ENCODE peak calls at places on chromosomes 4 and X, in ten cellular contexts. X is CD8-positive, alpha-beta memory T cell; Q is kidney; B is heart left ventricle; S is mammary epithelial cell; A is fibroblast of lung; R is body of pancreas; Z is lung; H is CD4-positive, alpha-beta T cell; J is cardiac muscle cell. N is an unnamed sample.

GRCh38 chr4:8744083-8744805 is 127.4 kb downstream of the HMX1 start:
- DNase-seq in X (no peak), Q (peak; percentile 52), B (no peak), S (no peak), A (no peak), R (peak; percentile 1), Z (no peak), H (no peak), J (no peak), N (no peak)

GRCh38 chr4:187289371-187289770 is 565.7 kb upstream of the FAT1 start:
- DNase-seq in X (no peak), Q (no peak), B (no peak), S (no peak), A (no peak), R (no peak), Z (no peak), H (no peak), J (no peak), N (no peak)

GRCh38 chrX:15310117-15310516 is 5.3 kb downstream of the ASB11 start:
- DNase-seq in X (no peak), Q (no peak), B (no peak), S (no peak), A (peak; percentile 50), R (peak; percentile 45), Z (peak; percentile 63), H (no peak), J (peak; percentile 69), N (peak; percentile 3)

GRCh38 chr4:28287837-28288236 is 1427.2 kb downstream of the STIM2 start:
- DNase-seq in X (no peak), Q (no peak), B (no peak), S (peak; percentile 97), A (peak; percentile 83), R (no peak), Z (no peak), H (no peak), J (peak; percentile 92), N (peak; percentile 78)

GRCh38 chr4:8355864-8356565 is 84.5 kb downstream of the ACOX3 start:
- DNase-seq in X (no peak), Q (no peak), B (no peak), S (peak; percentile 47), A (no peak), R (peak; percentile 4), Z (no peak), H (no peak), J (peak; percentile 66), N (no peak)

GRCh38 chr4:123876640-123877039 is 480.0 kb downstream of the SPRY1 start:
- DNase-seq in X (no peak), Q (no peak), B (no peak), S (no peak), A (no peak), R (no peak), Z (no peak), H (no peak), J (no peak), N (no peak)

GRCh38 chr4:100361336-100361735 is 156.5 kb downstream of the EMCN start:
- DNase-seq in X (no peak), Q (no peak), B (no peak), S (no peak), A (no peak), R (no peak), Z (no peak), H (no peak), J (no peak), N (no peak)

GRCh38 chrX:149040873-149041535 is 464.1 kb downstream of the IDS start:
- DNase-seq in X (no peak), Q (no peak), B (no peak), S (peak; percentile 35), A (no peak), R (no peak), Z (no peak), H (no peak), J (no peak), N (no peak)

GRCh38 chrX:44915361-44915868 is 42.4 kb downstream of the KDM6A start:
- DNase-seq in X (no peak), Q (no peak), B (no peak), S (no peak), A (peak; percentile 27), R (no peak), Z (no peak), H (no peak), J (peak; percentile 59), N (no peak)

GRCh38 chrX:44913656-44914531 is 40.9 kb downstream of the KDM6A start:
- DNase-seq in X (no peak), Q (no peak), B (no peak), S (peak; percentile 59), A (no peak), R (no peak), Z (no peak), H (no peak), J (no peak), N (no peak)

GRCh38 chrX:44918722-44919121 is 45.7 kb downstream of the KDM6A start:
- DNase-seq in X (no peak), Q (no peak), B (no peak), S (no peak), A (no peak), R (no peak), Z (no peak), H (no peak), J (no peak), N (no peak)

GRCh38 chrX:44908838-44909237 is 35.9 kb downstream of the KDM6A start:
- DNase-seq in X (no peak), Q (no peak), B (no peak), S (no peak), A (no peak), R (no peak), Z (no peak), H (no peak), J (no peak), N (no peak)

GRCh38 chrX:44914532-44915198 is 41.7 kb downstream of the KDM6A start:
- DNase-seq in X (no peak), Q (no peak), B (no peak), S (no peak), A (peak; percentile 48), R (no peak), Z (no peak), H (no peak), J (peak; percentile 57), N (no peak)
- H3K27ac ChIP-seq in X (peak overlapping the region; percentile 29), Q (peak overlapping the region; percentile 17), B (no peak overlapping the region), S (no peak overlapping the region), A (no peak overlapping the region), R (peak overlapping the region; percentile 30), Z (no peak overlapping the region), H (no peak overlapping the region), J (no peak overlapping the region), N (no peak overlapping the region)

GRCh38 chr4:30916337-30917274 is 196.4 kb downstream of the PCDH7 start:
- DNase-seq in X (no peak), Q (no peak), B (no peak), S (no peak), A (no peak), R (no peak), Z (no peak), H (no peak), J (no peak), N (no peak)

GRCh38 chr4:30917946-30918345 is 197.8 kb downstream of the PCDH7 start:
- DNase-seq in X (no peak), Q (no peak), B (no peak), S (no peak), A (no peak), R (no peak), Z (no peak), H (no peak), J (no peak), N (no peak)

GRCh38 chr4:30912098-30912719 is 192.0 kb downstream of the PCDH7 start:
- DNase-seq in X (no peak), Q (no peak), B (no peak), S (no peak), A (peak; percentile 20), R (no peak), Z (no peak), H (no peak), J (no peak), N (no peak)
- H3K27ac ChIP-seq in X (no peak overlapping the region), Q (no peak overlapping the region), B (no peak overlapping the region), S (no peak overlapping the region), A (no peak overlapping the region), R (no peak overlapping the region), Z (no peak overlapping the region), H (no peak overlapping the region), J (peak overlapping the region; percentile 74), N (peak overlapping the region; percentile 15)

GRCh38 chrX:154083134-154083517 is 14.4 kb downstream of the MECP2 start:
- DNase-seq in X (no peak), Q (no peak), B (no peak), S (no peak), A (no peak), R (no peak), Z (no peak), H (no peak), J (peak; percentile 53), N (no peak)

GRCh38 chrX:154084449-154085300 is 12.8 kb downstream of the MECP2 start:
- DNase-seq in X (no peak), Q (no peak), B (no peak), S (no peak), A (no peak), R (no peak), Z (no peak), H (no peak), J (no peak), N (no peak)

DNA sequence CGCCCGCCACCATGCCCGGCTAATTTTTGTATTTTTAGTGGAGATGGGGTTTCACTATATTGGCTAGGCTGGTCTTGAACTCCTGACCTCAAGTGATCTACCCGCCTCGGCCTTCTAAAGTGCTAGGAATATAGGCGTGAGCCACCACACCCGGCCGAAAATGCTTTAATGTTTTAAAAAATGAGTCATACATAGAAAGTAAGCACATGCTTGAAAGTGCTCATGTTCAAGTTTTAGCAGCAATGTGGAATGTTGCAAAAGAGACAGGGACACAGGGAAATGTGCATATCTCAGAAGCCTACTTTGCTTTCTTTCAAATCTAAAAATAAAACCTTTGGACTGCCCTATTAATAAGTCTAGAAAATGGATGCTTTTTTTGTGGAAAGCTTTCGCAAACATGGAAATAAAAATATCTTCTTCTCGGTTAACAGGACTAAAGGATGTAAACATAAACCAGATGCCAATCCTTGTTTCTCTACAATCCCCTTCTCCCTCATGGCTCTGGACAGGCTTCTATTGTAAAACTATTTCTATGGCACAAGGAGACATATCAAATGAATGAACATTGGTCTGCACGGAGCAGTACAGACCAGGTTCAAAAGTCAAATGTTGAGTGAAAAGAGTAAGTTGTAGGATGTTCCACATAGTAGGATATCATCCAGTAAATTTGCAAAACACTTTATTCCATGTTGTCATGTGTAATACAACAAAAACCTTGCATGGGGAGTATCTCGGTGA is 15.0 kb downstream of the MECP2 start:
- DNase-seq in X (no peak), Q (no peak), B (no peak), S (peak; percentile 55), A (peak; percentile 77), R (no peak), Z (no peak), H (no peak), J (peak; percentile 66), N (peak; percentile 33)
- H3K27ac ChIP-seq in X (no peak overlapping the region), Q (peak overlapping the region; percentile 48), B (peak overlapping the region; percentile 30), S (no peak overlapping the region), A (peak overlapping the region; percentile 36), R (no peak overlapping the region), Z (no peak overlapping the region), H (no peak overlapping the region), J (peak overlapping the region; percentile 74), N (no peak overlapping the region)

GRCh38 chr4:89285735-89286134 is 21.9 kb downstream of the GPRIN3 start:
- DNase-seq in X (no peak), Q (no peak), B (no peak), S (no peak), A (no peak), R (no peak), Z (no peak), H (no peak), J (no peak), N (no peak)

GRCh38 chr4:89288430-89288829 is 19.2 kb downstream of the GPRIN3 start:
- DNase-seq in X (no peak), Q (no peak), B (no peak), S (no peak), A (no peak), R (no peak), Z (no peak), H (no peak), J (no peak), N (no peak)

GRCh38 chr4:89289312-89289711 is 18.3 kb downstream of the GPRIN3 start:
- DNase-seq in X (no peak), Q (no peak), B (no peak), S (no peak), A (no peak), R (no peak), Z (no peak), H (no peak), J (no peak), N (no peak)

GRCh38 chr4:89290727-89291126 is 16.9 kb downstream of the GPRIN3 start:
- DNase-seq in X (no peak), Q (no peak), B (no peak), S (no peak), A (no peak), R (no peak), Z (no peak), H (no peak), J (no peak), N (no peak)

DNA sequence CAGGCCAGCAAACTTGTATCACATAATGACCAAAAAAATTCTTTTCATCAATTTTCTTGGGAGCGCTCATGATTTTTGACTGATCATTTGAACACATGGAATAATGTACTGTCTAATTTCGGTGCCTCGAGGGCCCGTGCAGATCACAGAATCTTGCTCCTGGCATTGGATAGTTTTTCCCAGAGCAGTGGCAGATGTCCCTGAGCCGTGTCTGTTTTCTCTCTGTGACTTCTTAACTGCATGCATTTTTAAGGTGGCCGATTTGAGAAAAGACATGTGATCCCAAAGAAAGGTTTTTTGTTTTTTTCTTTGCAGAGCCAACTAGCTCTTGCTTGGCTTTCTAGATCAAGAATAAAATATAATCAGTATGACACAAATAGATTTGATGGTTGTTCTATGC is 19.7 kb downstream of the GPRIN3 start:
- DNase-seq in X (no peak), Q (no peak), B (no peak), S (no peak), A (no peak), R (no peak), Z (no peak), H (no peak), J (no peak), N (no peak)
- H3K27ac ChIP-seq in X (no peak overlapping the region), Q (no peak overlapping the region), B (peak overlapping the region; percentile 18), S (no peak overlapping the region), A (no peak overlapping the region), R (no peak overlapping the region), Z (no peak overlapping the region), H (no peak overlapping the region), J (no peak overlapping the region), N (no peak overlapping the region)

N was measured in PC-9.